ENCODE peak calls at places on chromosomes 1 and 21, in seven cellular contexts. D is heart left ventricle, X is breast epithelium, K is adrenal gland, C is A549, Y is tibial nerve, H is Peyer's patch. F is an unnamed sample.

GRCh38 chr1:17233675-17234074 is 15.2 kb upstream of the PADI3 start:
- DNase-seq in D (no peak), X (peak), K (peak), C (peak), Y (peak), H (no peak), F (peak)

GRCh38 chr1:205913451-205914204 is 29.6 kb downstream of the SLC26A9 start:
- DNase-seq in D (peak), X (no peak), K (peak), C (no peak), Y (no peak), H (no peak), F (peak)

GRCh38 chr1:220631238-220631842 is 58.8 kb upstream of the C1orf115 start:
- DNase-seq in D (no peak), X (no peak), K (no peak), C (no peak), Y (no peak), H (no peak), F (no peak)

GRCh38 chr1:224528900-224529299 is 87.2 kb upstream of the CNIH3 start:
- DNase-seq in D (no peak), X (no peak), K (no peak), C (peak), Y (no peak), H (no peak), F (no peak)

GRCh38 chr21:37364722-37365121 is 1.9 kb upstream of the DYRK1A start:
- DNase-seq in D (no peak), X (no peak), K (no peak), C (no peak), Y (no peak), H (peak), F (no peak)

GRCh38 chr1:154407866-154408777 is 3.0 kb downstream of the IL6R start:
- DNase-seq in D (no peak), X (no peak), K (no peak), C (no peak), Y (no peak), H (no peak), F (peak)

GRCh38 chr1:26357121-26357602 is 3.2 kb upstream of the CRYBG2 start:
- DNase-seq in D (no peak), X (no peak), K (no peak), C (no peak), Y (no peak), H (no peak), F (no peak)

GRCh38 chr1:110440877-110441276 is 10.1 kb upstream of the PROK1 start:
- DNase-seq in D (no peak), X (no peak), K (peak), C (no peak), Y (peak), H (no peak), F (no peak)

GRCh38 chr1:235017191-235017590 is 111.4 kb downstream of the TOMM20 start:
- DNase-seq in D (no peak), X (no peak), K (peak), C (no peak), Y (no peak), H (peak), F (no peak)
- H3K27ac ChIP-seq in D (no peak), X (peak), K (no peak), C (peak), Y (no peak), H (no peak), F (no peak)

GRCh38 chr1:151061704-151062103 is 1.5 kb downstream of the MLLT11 start:
- DNase-seq in D (no peak), X (no peak), K (no peak), C (no peak), Y (no peak), H (no peak), F (no peak)

GRCh38 chr1:151058682-151059341 is 610 bp downstream of the CDC42SE1 start:
- DNase-seq in D (peak), X (peak), K (peak), C (no peak), Y (no peak), H (no peak), F (peak)

GRCh38 chr1:151059342-151060240 is at the start of gene CDC42SE1:
- DNase-seq in D (peak), X (peak), K (peak), C (peak), Y (peak), H (peak), F (peak)

GRCh38 chr1:151061012-151061401 is 810 bp downstream of the MLLT11 start:
- DNase-seq in D (no peak), X (no peak), K (no peak), C (no peak), Y (no peak), H (no peak), F (no peak)

DNA sequence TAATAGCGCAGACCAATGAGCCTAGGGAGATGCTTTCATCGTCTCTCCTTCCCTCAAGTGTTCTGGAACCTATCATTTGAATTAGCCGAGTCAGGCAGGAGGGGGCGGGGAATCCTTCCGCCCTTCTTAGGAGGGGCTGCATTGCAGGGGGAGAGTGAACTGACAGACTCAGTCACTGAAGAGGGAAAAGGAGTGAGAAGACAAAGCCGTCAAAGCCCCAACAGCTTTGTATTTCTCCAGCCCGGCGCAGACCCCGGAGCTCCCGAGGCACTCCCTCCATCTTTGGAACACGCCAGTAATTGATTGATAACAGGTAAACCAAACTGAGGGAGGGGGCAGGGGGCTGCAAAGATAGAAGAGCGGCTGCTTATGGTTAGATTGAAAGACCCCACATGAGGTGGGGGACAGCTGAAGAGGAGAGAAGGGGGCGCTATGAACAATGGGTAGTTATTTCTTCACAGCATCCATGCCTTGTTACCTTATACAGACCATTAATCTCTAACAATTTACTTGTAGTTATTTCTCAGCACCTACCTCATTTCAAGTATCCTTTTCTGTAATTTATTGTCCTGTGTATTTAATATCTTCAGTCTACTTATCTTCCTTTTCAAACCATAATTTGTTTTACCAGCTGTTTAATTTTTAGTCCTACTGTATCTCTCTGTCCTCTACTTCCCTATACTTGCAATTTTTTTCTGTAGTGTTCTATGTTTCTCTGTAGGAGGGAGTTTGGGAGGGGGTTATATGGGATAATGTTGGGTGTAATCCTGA is at the start of gene MLLT11:
- DNase-seq in D (peak), X (no peak), K (peak), C (peak), Y (peak), H (peak), F (peak)
- TF ChIP-seq POLR2A in D (no peak), X (no peak), K (peak), C (peak), Y (no peak), H (no peak), F (no peak)

GRCh38 chr1:8487249-8487648 is 169.3 kb downstream of the SLC45A1 start:
- DNase-seq in D (no peak), X (no peak), K (no peak), C (no peak), Y (no peak), H (no peak), F (no peak)
- H3K27ac ChIP-seq in D (no peak), X (no peak), K (no peak), C (no peak), Y (no peak), H (no peak), F (no peak)

DNA sequence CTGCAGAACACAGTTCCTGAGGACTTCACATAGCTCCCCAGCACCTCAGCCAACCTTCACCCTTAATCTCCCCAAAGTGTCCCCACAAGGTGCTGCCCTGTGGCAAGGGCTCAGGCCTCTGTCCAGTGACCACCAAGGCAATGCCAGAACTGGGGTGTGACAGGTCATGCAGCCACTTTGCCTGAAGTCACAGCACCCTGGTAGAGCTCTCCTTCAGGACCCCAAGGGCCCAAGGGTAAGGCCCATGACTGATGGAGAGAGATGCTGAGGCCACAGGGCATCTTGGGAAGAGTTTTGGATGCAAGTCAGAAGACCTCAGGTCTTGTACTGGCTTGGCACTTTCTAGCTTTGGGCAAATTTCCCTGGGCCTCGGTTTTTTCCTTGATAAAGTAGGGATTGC is 783 bp upstream of the FCMR start:
- DNase-seq in D (no peak), X (no peak), K (no peak), C (no peak), Y (no peak), H (no peak), F (no peak)
- TF ChIP-seq POLR2A in D (no peak), X (no peak), K (no peak), C (no peak), Y (no peak), H (no peak), F (no peak)

GRCh38 chr1:214006845-214007244 is 19.1 kb downstream of the PROX1 start:
- DNase-seq in D (no peak), X (no peak), K (no peak), C (no peak), Y (no peak), H (no peak), F (no peak)

GRCh38 chr1:214008791-214009612 is 21.2 kb downstream of the PROX1 start:
- DNase-seq in D (no peak), X (no peak), K (no peak), C (no peak), Y (no peak), H (no peak), F (no peak)

GRCh38 chr1:214009613-214010550 is 22.1 kb downstream of the PROX1 start:
- DNase-seq in D (no peak), X (no peak), K (no peak), C (no peak), Y (no peak), H (no peak), F (no peak)

GRCh38 chr1:214010717-214011116 is 22.9 kb downstream of the PROX1 start:
- DNase-seq in D (no peak), X (no peak), K (no peak), C (no peak), Y (no peak), H (no peak), F (no peak)

DNA sequence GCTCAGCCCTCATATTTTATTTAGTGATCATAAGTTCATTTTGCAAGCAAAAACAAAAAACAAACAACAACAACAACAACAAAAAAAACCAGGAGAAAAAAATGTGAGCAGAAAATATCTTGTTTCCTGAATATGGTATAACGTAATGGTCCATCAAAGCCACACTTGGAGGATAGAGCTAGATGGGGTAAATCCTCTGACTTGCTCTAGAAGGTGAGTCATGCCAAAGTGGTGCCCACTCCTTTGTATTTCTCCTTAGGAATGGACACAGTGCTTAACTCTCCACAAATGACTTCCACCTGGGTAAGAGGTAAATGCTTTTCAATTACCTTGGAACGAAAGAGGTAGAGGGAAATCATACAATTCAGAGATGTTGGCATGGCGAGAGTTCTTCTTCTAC is 20.6 kb downstream of the PROX1 start:
- DNase-seq in D (no peak), X (no peak), K (no peak), C (no peak), Y (no peak), H (no peak), F (no peak)
- H3K27ac ChIP-seq in D (no peak), X (no peak), K (no peak), C (no peak), Y (no peak), H (no peak), F (no peak)

DNA sequence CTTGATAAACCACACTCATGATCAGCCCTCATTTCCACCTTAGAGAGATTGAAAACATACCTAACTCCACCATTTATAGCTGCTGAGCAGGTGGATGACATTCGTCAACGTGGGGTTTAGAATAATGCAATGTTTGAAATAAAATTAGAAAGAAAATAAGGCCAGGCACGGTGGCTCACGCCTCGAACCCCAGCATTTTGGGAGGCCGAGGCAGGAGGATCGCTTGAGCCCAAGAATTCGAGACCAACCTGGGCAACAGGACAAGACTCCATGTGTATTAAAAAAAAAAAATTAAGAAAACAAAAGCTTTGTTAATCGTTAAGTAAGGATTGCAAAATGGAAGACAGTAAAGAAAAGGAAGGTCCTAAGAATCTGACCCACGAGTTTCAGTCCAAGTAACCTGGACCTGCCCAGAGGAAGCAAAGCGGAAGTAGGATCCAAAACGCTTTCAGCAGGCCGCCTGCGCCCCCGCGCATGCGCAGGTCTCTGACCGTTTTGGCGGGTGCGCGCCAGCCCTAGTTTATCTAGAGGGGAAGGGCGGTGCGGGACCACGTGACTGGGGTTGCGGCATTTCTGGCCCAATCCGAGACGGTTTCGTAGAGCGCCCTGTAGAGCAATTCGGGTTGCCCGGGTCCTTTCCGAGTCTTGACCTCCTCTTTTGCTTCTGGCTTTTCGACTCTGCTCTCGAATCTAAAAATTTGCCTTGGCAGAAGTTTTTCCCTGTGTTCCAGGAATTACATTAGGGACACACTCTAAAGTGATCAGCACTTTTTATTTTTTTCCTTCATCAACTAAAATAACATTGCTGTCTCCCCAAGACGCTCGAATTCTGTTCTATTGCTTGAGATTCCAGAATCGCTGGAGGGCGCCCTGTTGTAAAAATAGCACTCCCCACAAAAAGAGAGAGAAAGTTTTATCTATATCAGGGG is 22.5 kb downstream of the ANP32E start:
- DNase-seq in D (peak), X (peak), K (peak), C (peak), Y (peak), H (peak), F (peak)
- TF ChIP-seq POLR2A in D (no peak), X (no peak), K (peak), C (peak), Y (peak), H (no peak), F (peak)